ENCODE peak calls at places on chromosomes 5 and 9, in four cellular contexts. S is endodermal cell, O is HepG2, A is MM.1S. U is an unnamed sample.

GRCh38 chr5:154341620-154342019 is 104.2 kb upstream of the SAP30L start:
- DNase-seq in S (no peak), A (no peak), O (peak; percentile 85), U (no peak)

GRCh38 chr9:127684576-127684975 is 22.2 kb upstream of the CFAP157 start:
- DNase-seq in O (no peak), A (no peak), S (no peak), U (peak; percentile 62)

GRCh38 chr9:96585426-96585825 is 34.2 kb downstream of the CDC14B start:
- DNase-seq in S (no peak), A (no peak), O (no peak), U (no peak)

GRCh38 chr9:89430995-89431394 is 66.9 kb downstream of the SEMA4D start:
- DNase-seq in A (no peak), O (no peak), S (no peak), U (no peak)

GRCh38 chr9:134892221-134892620 is 11.6 kb downstream of the FCN2 start:
- DNase-seq in O (no peak), S (no peak), A (no peak), U (no peak)

GRCh38 chr5:115888027-115888426 is 46.3 kb downstream of the AP3S1 start:
- DNase-seq in A (no peak), S (no peak), O (no peak), U (no peak)

GRCh38 chr5:147046226-147046625 is 167.7 kb upstream of the PPP2R2B start:
- DNase-seq in A (no peak), S (no peak), O (no peak), U (peak; percentile 41)

GRCh38 chr9:91328186-91328585 is 33.5 kb downstream of the AUH start:
- DNase-seq in O (no peak), A (no peak), S (no peak), U (no peak)

GRCh38 chr9:36798350-36799065 is 225.8 kb downstream of the MELK start:
- DNase-seq in O (peak; percentile 24), A (no peak), S (peak; percentile 58), U (peak; percentile 38)

GRCh38 chr5:129746884-129747283 is 1.0 kb upstream of the MINAR2 start:
- DNase-seq in S (no peak), O (no peak), A (no peak), U (no peak)

GRCh38 chr5:20572560-20572959 is 584.6 kb upstream of the CDH18 start:
- DNase-seq in O (no peak), A (no peak), S (no peak), U (peak; percentile 35)

DNA sequence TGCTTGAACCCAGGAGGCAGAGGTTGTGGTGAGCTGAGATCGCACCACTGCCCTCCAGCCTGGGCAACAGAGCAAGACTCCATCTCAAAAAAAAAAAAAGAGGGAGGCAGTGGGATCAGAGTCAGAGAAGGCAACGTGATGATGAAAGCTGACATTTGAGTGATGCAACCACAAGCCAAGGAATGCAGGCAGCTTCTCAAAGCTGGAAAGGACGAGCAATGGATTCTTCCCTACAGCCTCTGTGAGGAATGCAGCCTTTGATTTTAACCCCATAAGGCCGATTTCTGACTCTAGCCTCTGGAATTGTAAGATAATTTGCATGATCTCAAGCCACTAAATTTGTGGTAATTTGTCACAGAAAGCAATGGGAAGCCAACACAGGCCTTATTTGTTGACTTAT is 9.8 kb downstream of the TGFBI start:
- DNase-seq in O (no peak), A (no peak), S (no peak), U (peak; percentile 42)
- H3K9ac ChIP-seq in O (no peak overlapping the region), A (no peak overlapping the region), S (no peak overlapping the region), U (no peak overlapping the region)

GRCh38 chr5:178487911-178488310 is 102.3 kb downstream of the COL23A1 start:
- DNase-seq in A (no peak), S (peak; percentile 65), O (no peak), U (peak; percentile 24)
- H3K9ac ChIP-seq in A (no peak overlapping the region), S (no peak overlapping the region), O (no peak overlapping the region), U (no peak overlapping the region)

GRCh38 chr5:93158841-93159240 is 422.2 kb downstream of the NR2F1-AS1 start:
- DNase-seq in A (no peak), O (no peak), S (no peak), U (no peak)

GRCh38 chr5:93162201-93162654 is 418.8 kb downstream of the NR2F1-AS1 start:
- DNase-seq in A (no peak), S (no peak), O (no peak), U (peak; percentile 12)

GRCh38 chr5:93164690-93165089 is 416.3 kb downstream of the NR2F1-AS1 start:
- DNase-seq in A (no peak), O (no peak), S (no peak), U (peak; percentile 48)

GRCh38 chr5:93165559-93165958 is 415.5 kb downstream of the NR2F1-AS1 start:
- DNase-seq in O (no peak), S (no peak), A (no peak), U (no peak)

DNA sequence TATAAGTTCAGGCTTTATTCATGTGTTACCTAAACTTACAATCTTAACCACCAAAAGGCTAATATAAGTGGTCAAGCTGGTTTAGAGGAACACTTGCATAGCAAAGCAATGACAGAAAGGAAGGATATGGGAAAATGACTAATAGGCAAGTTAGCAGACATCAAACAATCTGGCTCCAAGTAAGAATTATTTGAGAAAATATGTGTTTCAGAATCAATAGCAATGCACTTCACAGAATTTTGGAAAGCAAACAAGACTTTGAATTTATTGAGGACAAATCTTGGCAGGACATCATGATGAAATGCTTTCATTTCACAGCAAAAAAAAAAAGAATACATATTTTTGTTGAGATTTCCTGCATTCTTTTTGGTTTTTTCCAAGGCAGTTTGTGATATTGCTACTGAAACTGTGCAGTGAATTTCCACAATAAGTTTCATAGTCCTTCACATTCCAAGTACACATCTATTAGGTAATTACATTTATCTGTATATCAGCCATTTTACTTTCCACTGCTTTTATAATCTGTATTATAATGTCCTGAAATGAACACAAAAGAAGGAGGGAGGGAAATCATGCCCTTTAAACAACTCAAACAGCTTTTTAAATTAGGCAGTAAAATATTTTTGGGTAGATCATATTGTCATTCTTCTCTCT is 417.9 kb downstream of the NR2F1-AS1 start:
- DNase-seq in S (no peak), O (no peak), A (no peak), U (peak; percentile 34)
- H3K9ac ChIP-seq in S (no peak overlapping the region), O (no peak overlapping the region), A (no peak overlapping the region), U (no peak overlapping the region)

DNA sequence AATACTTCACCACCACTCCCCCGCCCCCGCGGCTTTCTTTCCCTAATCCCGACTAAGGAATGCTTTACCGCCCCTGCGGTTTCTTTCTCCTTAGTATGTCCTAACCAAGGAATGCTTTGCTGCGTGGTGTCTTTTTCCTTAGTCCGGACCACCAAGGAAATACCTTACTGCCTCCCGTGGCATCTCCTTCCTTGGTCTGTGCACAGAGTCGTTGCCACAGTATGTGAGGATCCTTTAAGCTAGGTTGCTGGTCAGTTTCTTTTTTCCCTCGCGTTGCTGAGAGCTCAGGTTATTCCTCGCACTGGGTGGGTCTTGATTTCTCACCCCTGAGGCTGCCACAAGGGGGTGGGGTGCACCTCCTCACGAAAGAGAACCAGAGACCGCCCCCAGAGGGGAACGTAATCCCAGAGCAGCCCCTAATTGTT is 309.4 kb downstream of the NR3C1 start:
- DNase-seq in S (peak; percentile 97), O (no peak), A (no peak), U (peak; percentile 97)
- H3K9ac ChIP-seq in S (peak overlapping the region; percentile 39), O (no peak overlapping the region), A (no peak overlapping the region), U (peak overlapping the region; percentile 56)

GRCh38 chr5:893137-893506 is 438 bp downstream of the TRIP13 start:
- DNase-seq in S (no peak), A (peak; percentile 21), O (no peak), U (no peak)

GRCh38 chr5:891837-892389 is 688 bp downstream of the BRD9 start:
- DNase-seq in A (peak; percentile 11), O (no peak), S (peak; percentile 58), U (peak; percentile 7)

GRCh38 chr5:892390-893136 is at the start of the genes BRD9 and TRIP13:
- DNase-seq in O (peak; percentile 66), S (peak; percentile 92), A (peak; percentile 90), U (peak; percentile 86)

GRCh38 chr5:891117-891836 is 1.3 kb downstream of the BRD9 start:
- DNase-seq in A (no peak), S (peak; percentile 79), O (peak; percentile 77), U (peak; percentile 66)

GRCh38 chr5:893711-894110 is 1.0 kb downstream of the TRIP13 start:
- DNase-seq in A (peak; percentile 94), S (no peak), O (no peak), U (no peak)
- H3K9ac ChIP-seq in A (peak overlapping the region; percentile 93), S (peak overlapping the region; percentile 74), O (peak overlapping the region; percentile 84), U (peak overlapping the region; percentile 93)